ENCODE peak calls at places on chromosomes 11 and 22, in four cellular contexts. One of them, this sample, is unnamed.

GRCh38 chr11:19447150-19447566 is 206.4 kb upstream of the E2F8 start:
- DNase-seq in fibroblast of lung: no peak
- DNase-seq in IMR-90: peak
- DNase-seq in mammary epithelial cell: peak
- DNase-seq in this sample: no peak

GRCh38 chr11:120310875-120311274 is 14.2 kb upstream of the TLCD5 start:
- DNase-seq in fibroblast of lung: no peak
- DNase-seq in IMR-90: no peak
- DNase-seq in mammary epithelial cell: no peak
- DNase-seq in this sample: no peak

GRCh38 chr11:130908770-130909625 is 7.3 kb downstream of the SNX19 start:
- DNase-seq in fibroblast of lung: peak
- DNase-seq in IMR-90: peak
- DNase-seq in mammary epithelial cell: peak
- DNase-seq in this sample: no peak

GRCh38 chr11:61518032-61518795 is 9.7 kb downstream of the LRRC10B start:
- DNase-seq in fibroblast of lung: no peak
- DNase-seq in IMR-90: no peak
- DNase-seq in mammary epithelial cell: no peak
- DNase-seq in this sample: no peak

GRCh38 chr22:48248901-48249455 is 1486.5 kb downstream of the TBC1D22A start:
- DNase-seq in fibroblast of lung: no peak
- DNase-seq in IMR-90: no peak
- DNase-seq in mammary epithelial cell: no peak
- DNase-seq in this sample: no peak

GRCh38 chr11:106956887-106957505 is 61.3 kb downstream of the GUCY1A2 start:
- DNase-seq in fibroblast of lung: no peak
- DNase-seq in IMR-90: no peak
- DNase-seq in mammary epithelial cell: no peak
- DNase-seq in this sample: no peak

GRCh38 chr11:91104237-91104636 is 881.4 kb upstream of the CHORDC1 start:
- DNase-seq in fibroblast of lung: peak
- DNase-seq in IMR-90: peak
- DNase-seq in mammary epithelial cell: peak
- DNase-seq in this sample: no peak

GRCh38 chr11:92453055-92453454 is 228.4 kb downstream of the FAT3 start:
- DNase-seq in fibroblast of lung: peak
- DNase-seq in IMR-90: peak
- DNase-seq in mammary epithelial cell: peak
- DNase-seq in this sample: no peak

GRCh38 chr11:6607190-6607635 is 3.6 kb downstream of the ILK start:
- DNase-seq in fibroblast of lung: no peak
- DNase-seq in IMR-90: no peak
- DNase-seq in mammary epithelial cell: no peak
- DNase-seq in this sample: no peak

GRCh38 chr22:22609271-22609670 is 35.1 kb upstream of the GGTLC2 start:
- DNase-seq in fibroblast of lung: peak
- DNase-seq in IMR-90: peak
- DNase-seq in mammary epithelial cell: no peak
- DNase-seq in this sample: no peak

GRCh38 chr11:123407124-123407995 is 22.7 kb upstream of the GRAMD1B start:
- DNase-seq in fibroblast of lung: peak
- DNase-seq in IMR-90: peak
- DNase-seq in mammary epithelial cell: peak
- DNase-seq in this sample: no peak

GRCh38 chr11:120009938-120010337 is 128.0 kb downstream of the TRIM29 start:
- DNase-seq in fibroblast of lung: no peak
- DNase-seq in IMR-90: no peak
- DNase-seq in mammary epithelial cell: no peak
- DNase-seq in this sample: no peak

GRCh38 chr11:68904458-68904847 is 762 bp downstream of the IGHMBP2 start:
- DNase-seq in fibroblast of lung: no peak
- DNase-seq in IMR-90: no peak
- DNase-seq in mammary epithelial cell: peak
- DNase-seq in this sample: no peak

GRCh38 chr22:27561301-27561820 is 240.2 kb downstream of the MN1 start:
- DNase-seq in fibroblast of lung: no peak
- DNase-seq in IMR-90: no peak
- DNase-seq in mammary epithelial cell: no peak
- DNase-seq in this sample: no peak

GRCh38 chr22:23755711-23756110 is 1.5 kb upstream of the VPREB3 start:
- DNase-seq in fibroblast of lung: no peak
- DNase-seq in IMR-90: no peak
- DNase-seq in mammary epithelial cell: no peak
- DNase-seq in this sample: no peak

GRCh38 chr11:50214376-50214775 is 181.7 kb downstream of the OR4C45 start:
- DNase-seq in fibroblast of lung: no peak
- DNase-seq in IMR-90: no peak
- DNase-seq in mammary epithelial cell: no peak
- DNase-seq in this sample: no peak

GRCh38 chr11:66070604-66071325 is 693 bp downstream of the PACS1 start:
- DNase-seq in fibroblast of lung: peak
- DNase-seq in IMR-90: peak
- DNase-seq in mammary epithelial cell: peak
- DNase-seq in this sample: peak

GRCh38 chr11:1834132-1834610 is 619 bp upstream of the SYT8 start:
- DNase-seq in fibroblast of lung: no peak
- DNase-seq in IMR-90: no peak
- DNase-seq in mammary epithelial cell: peak
- DNase-seq in this sample: peak

GRCh38 chr11:130514316-130514715 is 65.9 kb downstream of the ADAMTS15 start:
- DNase-seq in fibroblast of lung: peak
- DNase-seq in IMR-90: peak
- DNase-seq in mammary epithelial cell: no peak
- DNase-seq in this sample: no peak

GRCh38 chr11:63573881-63574855 is 11.0 kb upstream of the PLAAT2 start:
- DNase-seq in fibroblast of lung: peak
- DNase-seq in IMR-90: peak
- DNase-seq in mammary epithelial cell: peak
- DNase-seq in this sample: no peak

GRCh38 chr11:32186118-32186517 is 95.2 kb downstream of the RCN1 start:
- DNase-seq in fibroblast of lung: no peak
- DNase-seq in IMR-90: no peak
- DNase-seq in mammary epithelial cell: no peak
- DNase-seq in this sample: no peak

GRCh38 chr11:32183512-32183911 is 92.6 kb downstream of the RCN1 start:
- DNase-seq in fibroblast of lung: no peak
- DNase-seq in IMR-90: no peak
- DNase-seq in mammary epithelial cell: no peak
- DNase-seq in this sample: no peak

GRCh38 chr11:32184057-32185055 is 93.5 kb downstream of the RCN1 start:
- DNase-seq in fibroblast of lung: no peak
- DNase-seq in IMR-90: no peak
- DNase-seq in mammary epithelial cell: no peak
- DNase-seq in this sample: no peak

GRCh38 chr11:32188785-32189184 is 97.9 kb downstream of the RCN1 start:
- DNase-seq in fibroblast of lung: no peak
- DNase-seq in IMR-90: no peak
- DNase-seq in mammary epithelial cell: no peak
- DNase-seq in this sample: no peak

DNA sequence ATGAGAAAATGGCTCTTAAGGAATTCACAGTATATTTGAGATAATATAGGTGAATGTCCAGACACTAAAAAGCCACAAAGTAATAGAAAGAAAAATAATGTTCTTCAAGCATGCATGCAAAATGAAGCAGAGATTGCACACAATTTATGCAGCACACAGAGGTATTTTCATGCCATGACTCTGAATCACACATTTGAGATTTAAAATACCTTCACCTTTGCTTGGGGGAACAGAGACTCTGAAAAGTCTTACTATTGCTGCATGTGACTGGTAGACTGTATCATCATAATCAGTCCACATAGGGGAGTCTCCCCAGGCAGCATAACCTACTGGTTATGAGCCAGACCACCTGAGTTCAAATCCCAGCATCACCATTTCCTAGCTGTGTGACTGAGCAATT is 96.2 kb downstream of the RCN1 start:
- DNase-seq in fibroblast of lung: no peak
- DNase-seq in IMR-90: no peak
- DNase-seq in mammary epithelial cell: no peak
- DNase-seq in this sample: no peak
- H3K9ac ChIP-seq in fibroblast of lung: no peak
- H3K9ac ChIP-seq in IMR-90: no peak
- H3K9ac ChIP-seq in mammary epithelial cell: no peak
- H3K9ac ChIP-seq in this sample: no peak

GRCh38 chr11:11397043-11397415 is 44.0 kb upstream of the CSNK2A3 start:
- DNase-seq in fibroblast of lung: no peak
- DNase-seq in IMR-90: peak
- DNase-seq in mammary epithelial cell: no peak
- DNase-seq in this sample: no peak

GRCh38 chr11:11395126-11395525 is 42.1 kb upstream of the CSNK2A3 start:
- DNase-seq in fibroblast of lung: no peak
- DNase-seq in IMR-90: no peak
- DNase-seq in mammary epithelial cell: no peak
- DNase-seq in this sample: no peak

GRCh38 chr11:11400121-11400520 is 47.1 kb upstream of the CSNK2A3 start:
- DNase-seq in fibroblast of lung: no peak
- DNase-seq in IMR-90: no peak
- DNase-seq in mammary epithelial cell: peak
- DNase-seq in this sample: no peak

GRCh38 chr11:11400635-11401232 is 47.7 kb upstream of the CSNK2A3 start:
- DNase-seq in fibroblast of lung: no peak
- DNase-seq in IMR-90: no peak
- DNase-seq in mammary epithelial cell: no peak
- DNase-seq in this sample: no peak

DNA sequence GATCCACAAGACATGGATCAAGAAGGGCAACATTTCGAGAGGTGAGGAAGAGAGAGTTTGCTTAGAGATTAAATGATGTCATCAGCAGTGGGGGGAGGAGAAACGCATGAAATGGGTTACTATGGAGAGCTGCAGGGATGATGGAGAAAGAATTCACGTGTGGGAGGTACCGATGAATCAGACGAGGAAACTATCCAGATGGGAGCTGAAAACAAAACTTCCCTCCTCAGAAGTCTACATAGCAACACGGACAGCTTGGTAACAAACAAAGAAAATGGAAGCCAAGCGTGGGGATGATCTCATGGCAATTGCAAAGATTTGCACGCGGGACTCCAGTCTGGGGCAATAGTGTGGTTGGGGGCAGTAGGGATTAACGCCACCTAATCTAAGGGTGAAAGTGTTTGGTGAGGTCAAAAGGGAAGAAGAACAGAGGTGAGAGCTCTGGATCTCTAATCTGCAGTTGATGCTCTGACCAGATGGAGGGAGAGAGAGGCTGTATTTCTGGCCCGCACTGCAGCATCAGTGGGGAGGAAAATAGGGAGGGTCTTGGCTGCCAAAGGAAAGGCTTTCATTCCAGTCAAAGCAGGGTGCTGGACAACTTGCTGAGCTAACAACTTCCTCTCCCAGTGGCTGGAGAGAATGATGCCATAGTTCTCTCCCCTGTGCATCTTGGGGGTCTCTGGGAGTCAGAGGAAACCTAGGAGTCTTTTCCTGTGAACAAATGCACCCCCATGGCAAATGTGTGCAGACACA is 43.4 kb upstream of the CSNK2A3 start:
- DNase-seq in fibroblast of lung: peak
- DNase-seq in IMR-90: peak
- DNase-seq in mammary epithelial cell: peak
- DNase-seq in this sample: no peak
- TF ChIP-seq CTCF in fibroblast of lung: no peak
- TF ChIP-seq CTCF in IMR-90: no peak
- TF ChIP-seq CTCF in mammary epithelial cell: no peak
- TF ChIP-seq CTCF in this sample: no peak

GRCh38 chr11:86116386-86116726 is 47.5 kb upstream of the PICALM start:
- DNase-seq in fibroblast of lung: peak
- DNase-seq in IMR-90: peak
- DNase-seq in mammary epithelial cell: peak
- DNase-seq in this sample: no peak

GRCh38 chr11:86115542-86116385 is 46.9 kb upstream of the PICALM start:
- DNase-seq in fibroblast of lung: no peak
- DNase-seq in IMR-90: peak
- DNase-seq in mammary epithelial cell: peak
- DNase-seq in this sample: no peak

GRCh38 chr11:86117706-86118050 is 48.8 kb upstream of the PICALM start:
- DNase-seq in fibroblast of lung: no peak
- DNase-seq in IMR-90: no peak
- DNase-seq in mammary epithelial cell: no peak
- DNase-seq in this sample: no peak

GRCh38 chr11:86118201-86118600 is 49.3 kb upstream of the PICALM start:
- DNase-seq in fibroblast of lung: no peak
- DNase-seq in IMR-90: no peak
- DNase-seq in mammary epithelial cell: no peak
- DNase-seq in this sample: no peak

DNA sequence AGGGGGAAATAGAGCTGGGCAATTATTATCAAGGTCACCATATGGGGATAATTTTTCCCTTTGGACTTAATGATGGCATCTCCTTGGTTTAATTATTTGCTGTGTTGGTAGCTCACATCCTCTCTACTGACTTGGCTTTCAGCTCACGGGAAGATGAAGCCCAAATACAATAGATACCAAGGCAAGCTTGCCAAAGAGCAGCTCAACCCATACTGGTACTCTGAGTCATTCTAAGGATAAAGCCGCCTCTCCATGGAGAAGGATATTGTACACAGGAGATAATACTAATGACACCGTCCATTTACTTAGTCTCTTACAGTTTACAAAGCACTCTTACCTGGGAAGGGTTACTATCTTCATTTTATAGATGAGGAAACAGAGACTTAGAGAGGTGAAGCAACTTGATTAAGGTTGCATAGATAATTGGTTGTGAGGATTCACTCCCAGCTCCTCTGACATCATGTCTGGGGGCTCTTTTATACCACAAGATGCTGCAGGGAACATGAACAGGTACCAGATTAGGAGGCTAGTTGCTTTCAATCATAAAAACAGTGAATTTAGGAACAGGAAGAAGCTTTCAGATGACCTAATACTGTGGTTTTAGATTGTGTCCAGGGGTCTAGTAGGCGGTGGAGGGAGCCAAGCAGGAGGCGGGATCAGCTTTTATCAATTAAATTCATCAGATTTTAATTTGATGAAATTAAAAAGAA is 48.3 kb upstream of the PICALM start:
- DNase-seq in fibroblast of lung: no peak
- DNase-seq in IMR-90: peak
- DNase-seq in mammary epithelial cell: peak
- DNase-seq in this sample: no peak
- H3K9ac ChIP-seq in fibroblast of lung: no peak
- H3K9ac ChIP-seq in IMR-90: no peak
- H3K9ac ChIP-seq in mammary epithelial cell: peak
- H3K9ac ChIP-seq in this sample: no peak

GRCh38 chr11:76008474-76008873 is 193.5 kb downstream of the UVRAG start:
- DNase-seq in fibroblast of lung: peak
- DNase-seq in IMR-90: peak
- DNase-seq in mammary epithelial cell: peak
- DNase-seq in this sample: no peak

GRCh38 chr11:76010051-76010450 is 195.0 kb downstream of the UVRAG start:
- DNase-seq in fibroblast of lung: no peak
- DNase-seq in IMR-90: no peak
- DNase-seq in mammary epithelial cell: no peak
- DNase-seq in this sample: no peak

DNA sequence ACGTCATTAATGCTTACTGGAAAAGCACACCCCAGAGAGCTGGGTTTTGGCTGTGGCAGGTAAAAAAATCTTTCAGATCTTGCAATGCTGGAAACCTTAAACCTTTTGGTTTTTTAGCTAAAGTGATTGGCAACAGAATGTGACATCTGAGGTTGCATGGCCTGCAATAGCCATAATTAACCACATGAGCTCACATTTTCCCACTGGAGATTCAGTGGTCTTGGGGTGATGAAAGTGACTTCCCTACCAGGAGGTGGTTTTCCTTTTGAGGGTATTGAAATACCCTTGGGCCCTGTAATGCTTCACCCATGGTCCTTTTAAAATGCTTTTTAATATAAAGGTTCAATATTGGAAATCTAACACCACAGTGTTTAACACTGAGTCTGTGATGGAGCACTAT is 192.8 kb downstream of the WNT11 start:
- DNase-seq in fibroblast of lung: no peak
- DNase-seq in IMR-90: no peak
- DNase-seq in mammary epithelial cell: no peak
- DNase-seq in this sample: no peak
- TF ChIP-seq CTCF in fibroblast of lung: no peak
- TF ChIP-seq CTCF in IMR-90: no peak
- TF ChIP-seq CTCF in mammary epithelial cell: no peak
- TF ChIP-seq CTCF in this sample: no peak